ENCODE peak calls at places on chromosomes 2 and 18, in six cellular contexts. A is mesendoderm, B is neuronal stem cell, M is mesenchymal stem cell, T is IMR-90, L is H1. V is an unnamed sample.

GRCh38 chr2:19217203-19217602 is 141.2 kb downstream of the OSR1 start:
- DNase-seq in L (no peak), A (no peak), T (no peak), B (no peak), M (peak; percentile 6), V (no peak)

GRCh38 chr2:232308986-232309385 is 69.6 kb upstream of the ALPP start:
- DNase-seq in L (no peak), A (no peak), T (no peak), B (no peak), M (no peak), V (no peak)

GRCh38 chr2:58562281-58562680 is 321.2 kb upstream of the FANCL start:
- DNase-seq in A (no peak), L (no peak), T (no peak), M (peak; percentile 14), B (no peak), V (no peak)

GRCh38 chr18:58402247-58402646 is 226.6 kb downstream of the ALPK2 start:
- DNase-seq in T (no peak), M (no peak), L (no peak), A (peak; percentile 37), B (no peak), V (peak; percentile 25)

GRCh38 chr2:25740810-25741381 is 67.5 kb upstream of the DTNB start:
- DNase-seq in B (peak; percentile 35), T (no peak), L (no peak), A (peak; percentile 91), M (no peak), V (no peak)

GRCh38 chr2:172870396-172870795 is 134.8 kb downstream of the RAPGEF4 start:
- DNase-seq in T (no peak), L (no peak), A (no peak), B (no peak), M (no peak), V (no peak)

GRCh38 chr2:240508832-240509545 is 48.8 kb downstream of the ANKMY1 start:
- DNase-seq in L (no peak), A (no peak), B (no peak), M (no peak), T (no peak), V (peak; percentile 16)

GRCh38 chr18:57728941-57729511 is 74.1 kb downstream of the ATP8B1 start:
- DNase-seq in L (no peak), A (no peak), M (no peak), T (peak; percentile 56), B (no peak), V (no peak)

GRCh38 chr18:25038261-25038660 is 313.7 kb downstream of the ZNF521 start:
- DNase-seq in M (no peak), T (no peak), L (no peak), B (peak; percentile 37), A (no peak), V (no peak)

GRCh38 chr2:85330839-85331636 is 3.2 kb upstream of the TGOLN2 start:
- DNase-seq in B (no peak), A (no peak), T (no peak), M (no peak), L (no peak), V (no peak)

GRCh38 chr2:54675738-54676137 is 47.7 kb upstream of the EML6 start:
- DNase-seq in L (peak; percentile 35), A (no peak), T (no peak), B (no peak), M (no peak), V (no peak)

GRCh38 chr2:10354399-10354798 is 51.7 kb downstream of the HPCAL1 start:
- DNase-seq in M (no peak), B (no peak), L (no peak), T (no peak), A (no peak), V (no peak)

GRCh38 chr2:189772212-189772611 is 9.6 kb upstream of the OSGEPL1 start:
- DNase-seq in L (no peak), B (no peak), T (no peak), M (no peak), A (no peak), V (no peak)

GRCh38 chr2:43848174-43848573 is 9.4 kb downstream of the ABCG8 start:
- DNase-seq in B (no peak), M (peak; percentile 36), L (peak; percentile 24), A (no peak), T (peak; percentile 29), V (no peak)

GRCh38 chr2:237319887-237320286 is 94.1 kb downstream of the COL6A3 start:
- DNase-seq in L (no peak), B (no peak), T (no peak), M (no peak), A (no peak), V (no peak)

GRCh38 chr2:74982581-74982980 is 24.1 kb downstream of the POLE4 start:
- DNase-seq in T (no peak), M (no peak), A (no peak), B (no peak), L (no peak), V (no peak)

GRCh38 chr2:38037757-38038615 is 38.0 kb downstream of the CYP1B1 start:
- DNase-seq in M (peak; percentile 52), L (peak; percentile 69), A (peak; percentile 70), T (peak; percentile 47), B (peak; percentile 41), V (peak; percentile 69)

GRCh38 chr2:38038682-38039081 is 37.3 kb downstream of the CYP1B1 start:
- DNase-seq in L (no peak), B (no peak), A (no peak), M (no peak), T (no peak), V (no peak)

GRCh38 chr2:38037325-38037724 is 38.6 kb downstream of the CYP1B1 start:
- DNase-seq in T (no peak), M (peak; percentile 46), B (no peak), L (no peak), A (no peak), V (no peak)

GRCh38 chr2:38039111-38039510 is 36.8 kb downstream of the CYP1B1 start:
- DNase-seq in A (no peak), L (no peak), M (peak; percentile 19), T (peak; percentile 19), B (no peak), V (no peak)

DNA sequence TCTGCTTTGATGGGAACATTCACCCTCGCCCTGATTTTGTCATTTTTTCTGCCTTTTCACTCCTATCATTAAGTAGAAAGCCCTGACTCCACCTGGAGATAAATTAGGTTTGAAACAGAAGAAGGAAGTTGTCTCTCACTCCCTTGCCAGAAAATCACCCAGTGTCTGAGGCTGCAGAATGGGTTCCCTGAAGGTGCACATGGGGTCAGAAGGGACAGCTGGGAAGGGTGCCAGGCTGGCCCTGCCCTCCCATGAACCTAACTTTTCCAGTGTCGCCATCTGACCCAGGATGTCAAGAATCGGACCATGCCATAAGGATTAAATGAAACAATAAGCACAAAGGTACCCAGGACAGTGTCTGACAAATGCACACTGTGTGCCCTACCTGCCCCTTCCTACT is 36.4 kb downstream of the CYP1B1 start:
- DNase-seq in B (no peak), T (no peak), L (no peak), M (no peak), A (no peak), V (no peak)
- H3K23ac ChIP-seq in B (no peak overlapping the region), T (no peak overlapping the region), L (no peak overlapping the region), M (no peak overlapping the region), A (no peak overlapping the region), V (no peak overlapping the region)

DNA sequence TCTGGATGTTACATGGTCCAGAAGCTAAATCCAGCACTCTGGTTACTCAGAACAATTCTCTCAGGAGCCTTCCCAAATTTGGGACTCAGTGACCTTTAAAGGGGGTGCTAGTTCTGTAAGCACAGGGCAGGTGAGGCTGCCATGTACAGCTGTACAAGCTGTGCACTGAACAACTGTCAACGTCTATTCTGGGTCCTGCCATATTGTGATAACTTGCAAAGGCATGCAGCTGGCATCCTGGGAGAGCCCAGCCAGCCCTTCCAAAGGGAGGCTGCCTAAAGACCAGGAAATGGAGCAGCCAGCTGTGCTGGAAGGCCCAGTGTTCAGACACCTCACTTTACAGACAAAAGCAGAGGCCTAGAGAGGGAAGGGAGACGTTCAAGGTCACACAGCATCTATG is 204.8 kb downstream of the KLHL29 start:
- DNase-seq in M (no peak), T (no peak), B (no peak), L (no peak), A (no peak), V (no peak)
- H3K4me1 ChIP-seq in M (peaks cover 5% of the 10 kb centered on the region), T (peaks cover 6% of the 10 kb centered on the region), B (peaks cover 19% of the 10 kb centered on the region), L (no peaks in the 10 kb centered on the region), A (no peaks in the 10 kb centered on the region), V (no peaks in the 10 kb centered on the region)

GRCh38 chr2:162729469-162729868 is 109.1 kb downstream of the KCNH7 start:
- DNase-seq in L (no peak), B (no peak), M (no peak), T (no peak), A (no peak), V (no peak)

GRCh38 chr2:162734287-162734686 is 104.3 kb downstream of the KCNH7 start:
- DNase-seq in L (no peak), A (no peak), T (no peak), M (no peak), B (no peak), V (no peak)

GRCh38 chr2:162734866-162735265 is 103.7 kb downstream of the KCNH7 start:
- DNase-seq in L (no peak), A (no peak), M (no peak), T (no peak), B (no peak), V (no peak)

GRCh38 chr2:162731917-162732804 is 106.4 kb downstream of the KCNH7 start:
- DNase-seq in B (no peak), T (no peak), M (no peak), L (no peak), A (no peak), V (no peak)

DNA sequence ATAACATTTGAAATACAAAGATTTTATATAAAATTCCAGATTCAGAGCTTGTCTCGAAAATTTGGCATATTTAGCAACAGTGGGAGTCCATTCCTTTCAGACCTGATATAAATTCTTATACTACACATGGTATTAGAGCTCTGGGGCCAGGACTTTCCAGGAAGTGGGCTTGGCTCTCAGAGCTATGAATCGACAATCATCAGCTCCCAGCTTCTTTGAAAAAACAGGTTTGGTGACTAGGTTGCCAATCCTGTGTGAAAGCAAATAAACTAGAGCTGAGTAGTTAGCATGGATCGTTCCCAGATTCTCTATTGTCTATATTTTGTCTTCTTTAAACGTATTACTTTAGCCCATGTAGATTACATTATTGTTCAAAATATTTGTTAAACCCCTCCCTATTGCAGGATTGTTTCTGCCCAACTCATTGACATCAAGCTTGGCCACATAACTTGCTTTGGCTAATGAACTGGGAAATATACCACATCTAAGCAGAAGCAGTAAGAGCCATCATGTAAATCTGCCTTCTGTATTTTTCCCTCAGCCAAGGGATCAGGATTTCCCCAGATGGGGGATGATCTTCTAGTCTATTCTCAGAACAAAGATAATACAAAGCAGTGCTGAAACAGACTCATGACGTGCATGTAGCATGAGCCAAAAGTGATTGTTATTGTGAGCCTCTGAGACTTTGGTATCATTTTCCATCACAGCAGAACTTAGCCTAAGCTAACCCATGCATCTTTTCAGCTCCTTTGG is 105.4 kb downstream of the KCNH7 start:
- DNase-seq in L (no peak), B (no peak), A (peak; percentile 27), T (no peak), M (no peak), V (no peak)
- H2BK15ac ChIP-seq in L (no peak overlapping the region), B (no peak overlapping the region), A (no peak overlapping the region), T (no peak overlapping the region), M (no peak overlapping the region), V (no peak overlapping the region)

DNA sequence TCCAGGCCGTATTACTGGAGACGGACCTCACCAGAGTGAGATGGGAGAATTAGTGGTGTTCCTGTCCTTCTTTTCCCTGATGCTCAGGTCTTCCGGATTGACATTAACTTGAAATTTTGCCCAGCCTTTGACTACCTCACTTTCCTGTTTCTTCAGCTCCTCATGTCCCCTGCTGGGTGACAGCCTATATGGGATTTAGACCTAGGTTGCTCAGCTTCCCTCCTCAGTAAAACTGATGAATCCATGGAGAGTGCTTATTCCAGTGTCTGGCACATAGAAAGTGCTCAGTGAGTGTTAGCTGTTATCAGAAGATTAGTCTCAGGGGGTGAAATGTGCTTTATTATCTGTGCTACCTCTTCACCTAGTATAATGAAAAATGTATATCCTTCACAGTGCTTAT is 30.0 kb downstream of the CRIM1 start:
- DNase-seq in T (no peak), B (no peak), A (peak; percentile 84), L (no peak), M (no peak), V (no peak)
- H3K23ac ChIP-seq in T (peak overlapping the region; percentile 17), B (no peak overlapping the region), A (no peak overlapping the region), L (no peak overlapping the region), M (no peak overlapping the region), V (no peak overlapping the region)